ENCODE peak calls at places on chromosomes 11 and 22, in six cellular contexts. Y, A, Q, Z, R and X are unnamed samples.

GRCh38 chr22:46797355-46797754 is 34.9 kb downstream of the TBC1D22A start:
- DNase-seq in Y (peak; percentile 55), A (no peak), Q (peak; percentile 56), Z (peak; percentile 30), R (no peak), X (no peak)

GRCh38 chr22:47031628-47031915 is 269.1 kb downstream of the TBC1D22A start:
- DNase-seq in Y (no peak), A (no peak), Q (no peak), Z (no peak), R (no peak), X (no peak)

GRCh38 chr11:118051611-118052461 is 25.0 kb upstream of the TMPRSS4 start:
- DNase-seq in Y (no peak), A (no peak), Q (no peak), Z (no peak), R (no peak), X (no peak)

GRCh38 chr11:94897330-94897768 is 76.0 kb downstream of the CWC15 start:
- DNase-seq in Y (peak; percentile 45), A (peak; percentile 37), Q (peak; percentile 56), Z (peak; percentile 66), R (no peak), X (peak; percentile 56)

GRCh38 chr22:37896939-37897338 is 9.2 kb upstream of the MICALL1 start:
- DNase-seq in Y (no peak), A (no peak), Q (peak; percentile 51), Z (no peak), R (no peak), X (no peak)

GRCh38 chr22:37300551-37301017 is 18.3 kb downstream of the CYTH4 start:
- DNase-seq in Y (no peak), A (no peak), Q (no peak), Z (no peak), R (no peak), X (no peak)

GRCh38 chr11:72869845-72870244 is 55.6 kb downstream of the ATG16L2 start:
- DNase-seq in Y (no peak), A (no peak), Q (no peak), Z (no peak), R (no peak), X (no peak)

GRCh38 chr11:66230978-66231377 is 37.5 kb upstream of the RAB1B start:
- DNase-seq in Y (no peak), A (no peak), Q (no peak), Z (no peak), R (no peak), X (no peak)

GRCh38 chr11:83071641-83072591 is at the start of gene RAB30:
- DNase-seq in Y (peak; percentile 100), A (peak; percentile 98), Q (peak; percentile 100), Z (peak; percentile 100), R (peak; percentile 96), X (peak; percentile 99)

GRCh38 chr22:33076368-33076767 is 18.2 kb upstream of the SYN3 start:
- DNase-seq in Y (peak; percentile 7), A (peak; percentile 46), Q (peak; percentile 30), Z (peak; percentile 5), R (no peak), X (no peak)

GRCh38 chr11:118615996-118616395 is 8.6 kb downstream of the PHLDB1 start:
- DNase-seq in Y (no peak), A (no peak), Q (peak; percentile 77), Z (no peak), R (no peak), X (peak; percentile 58)

GRCh38 chr11:86816251-86816726 is 15.9 kb downstream of the PRSS23 start:
- DNase-seq in Y (peak; percentile 58), A (no peak), Q (no peak), Z (peak; percentile 92), R (no peak), X (no peak)

GRCh38 chr11:74820763-74821162 is 72.1 kb downstream of the RNF169 start:
- DNase-seq in Y (peak; percentile 99), A (no peak), Q (peak; percentile 40), Z (peak; percentile 83), R (no peak), X (no peak)

GRCh38 chr22:45627489-45628233 is 44.0 kb upstream of the ATXN10 start:
- DNase-seq in Y (no peak), A (no peak), Q (no peak), Z (peak; percentile 26), R (no peak), X (no peak)

GRCh38 chr22:30205281-30206115 is 41.1 kb downstream of the LIF start:
- DNase-seq in Y (peak; percentile 100), A (no peak), Q (peak; percentile 53), Z (peak; percentile 99), R (no peak), X (no peak)

GRCh38 chr11:123654566-123655081 is at the start of gene SCN3B:
- DNase-seq in Y (peak; percentile 61), A (peak; percentile 72), Q (peak; percentile 90), Z (peak; percentile 68), R (no peak), X (peak; percentile 89)

GRCh38 chr22:49632199-49633009 is 195.3 kb downstream of the BRD1 start:
- DNase-seq in Y (peak; percentile 28), A (peak; percentile 74), Q (peak; percentile 84), Z (peak; percentile 38), R (peak; percentile 39), X (peak; percentile 80)

GRCh38 chr22:41557401-41558240 is 3.2 kb upstream of the CSDC2 start:
- DNase-seq in Y (peak; percentile 94), A (no peak), Q (no peak), Z (peak; percentile 63), R (no peak), X (peak; percentile 58)

GRCh38 chr11:60783141-60783484 is 2.0 kb upstream of the MS4A10 start:
- DNase-seq in Y (no peak), A (no peak), Q (no peak), Z (no peak), R (no peak), X (no peak)

GRCh38 chr22:22558972-22559603 is at the start of gene PRAME:
- DNase-seq in Y (peak; percentile 13), A (peak; percentile 12), Q (peak; percentile 81), Z (peak; percentile 4), R (peak; percentile 34), X (peak; percentile 86)

GRCh38 chr22:36467042-36467810 is 14.2 kb downstream of the TXN2 start:
- DNase-seq in Y (peak; percentile 86), A (no peak), Q (no peak), Z (peak; percentile 87), R (no peak), X (no peak)

GRCh38 chr11:125313271-125314222 is 149.0 kb downstream of the PKNOX2 start:
- DNase-seq in Y (peak; percentile 65), A (no peak), Q (peak; percentile 57), Z (no peak), R (no peak), X (no peak)

GRCh38 chr22:49575703-49576081 is 252.0 kb downstream of the BRD1 start:
- DNase-seq in Y (no peak), A (no peak), Q (no peak), Z (no peak), R (no peak), X (peak; percentile 20)

GRCh38 chr11:92528051-92528450 is 303.4 kb downstream of the FAT3 start:
- DNase-seq in Y (peak; percentile 46), A (no peak), Q (no peak), Z (no peak), R (no peak), X (no peak)

GRCh38 chr11:69433741-69434140 is 47.7 kb upstream of the LINC01488 start:
- DNase-seq in Y (no peak), A (no peak), Q (no peak), Z (no peak), R (no peak), X (no peak)

GRCh38 chr22:44847892-44848291 is 95.5 kb downstream of the ARHGAP8 start:
- DNase-seq in Y (no peak), A (no peak), Q (no peak), Z (no peak), R (no peak), X (no peak)

GRCh38 chr11:46315033-46315738 is 32.1 kb upstream of the DGKZ start:
- DNase-seq in Y (peak; percentile 71), A (peak; percentile 77), Q (peak; percentile 96), Z (peak; percentile 87), R (peak; percentile 77), X (peak; percentile 93)

GRCh38 chr11:12079726-12080556 is 30.4 kb upstream of the MICAL2 start:
- DNase-seq in Y (peak; percentile 99), A (no peak), Q (peak; percentile 81), Z (peak; percentile 99), R (no peak), X (no peak)

GRCh38 chr11:123061403-123062157 is at the start of gene HSPA8:
- DNase-seq in Y (peak; percentile 52), A (peak; percentile 17), Q (peak; percentile 61), Z (peak; percentile 70), R (no peak), X (peak; percentile 32)

DNA sequence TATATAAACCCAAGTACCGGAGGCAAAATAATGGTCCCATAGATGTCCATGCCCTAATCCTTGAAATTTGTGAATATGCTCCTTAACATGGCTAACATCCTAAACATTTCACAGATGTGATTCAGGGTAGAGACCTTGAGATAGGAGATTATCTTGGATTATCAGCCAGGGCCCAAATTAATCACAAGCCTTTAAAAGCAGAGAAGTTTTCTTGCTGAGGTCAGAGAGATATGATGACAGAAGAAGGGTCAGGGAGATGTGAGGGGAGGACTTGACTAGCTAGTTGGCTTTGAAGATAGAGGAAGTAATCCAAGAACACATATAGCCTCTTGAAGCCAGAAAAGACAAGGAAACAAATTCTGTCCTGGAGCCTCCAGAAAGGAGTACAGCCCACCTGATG is 19.1 kb upstream of the FDX1 start:
- DNase-seq in Y (no peak), A (no peak), Q (no peak), Z (no peak), R (no peak), X (no peak)
- H2BK15ac ChIP-seq in Y (no peak overlapping the region), A (no peak overlapping the region), Q (no peak overlapping the region), Z (no peak overlapping the region), R (no peak overlapping the region), X (no peak overlapping the region)

GRCh38 chr22:25282346-25282670 is 62.9 kb downstream of the CRYBB2 start:
- DNase-seq in Y (no peak), A (peak; percentile 12), Q (peak; percentile 30), Z (no peak), R (no peak), X (no peak)
- H2BK120ac ChIP-seq in Y (no peak overlapping the region), A (no peak overlapping the region), Q (no peak overlapping the region), Z (no peak overlapping the region), R (no peak overlapping the region), X (no peak overlapping the region)

GRCh38 chr11:134377876-134378275 is 34.2 kb downstream of the B3GAT1 start:
- DNase-seq in Y (no peak), A (no peak), Q (no peak), Z (no peak), R (no peak), X (no peak)
- H2BK15ac ChIP-seq in Y (no peak overlapping the region), A (no peak overlapping the region), Q (no peak overlapping the region), Z (no peak overlapping the region), R (no peak overlapping the region), X (no peak overlapping the region)

DNA sequence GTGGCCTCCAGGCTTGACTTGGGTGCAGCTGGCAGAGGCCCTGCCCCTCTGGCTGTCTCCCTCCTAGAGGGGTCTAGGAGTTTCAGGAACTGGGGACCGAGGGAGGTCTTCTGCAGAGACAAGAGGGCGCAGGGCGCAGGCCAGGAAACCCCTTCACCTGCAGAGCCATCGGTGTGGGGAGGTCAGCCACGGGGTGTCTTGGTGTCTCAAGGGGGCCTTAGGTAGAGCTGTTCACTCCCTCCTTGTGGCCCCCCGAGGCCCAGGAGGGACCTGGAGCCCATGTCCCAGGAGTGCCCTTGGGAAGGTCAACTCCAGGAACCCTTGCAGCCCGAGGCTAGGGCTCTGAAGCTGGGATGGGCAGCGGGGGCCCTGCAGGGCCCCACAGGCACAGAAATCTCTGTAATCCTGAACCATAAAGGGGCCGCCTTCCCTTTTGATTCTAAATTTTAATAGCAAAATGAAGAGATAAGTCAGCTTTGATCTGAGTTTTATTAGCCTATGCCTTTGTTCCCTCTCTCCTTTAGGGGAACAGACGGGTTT is 31.4 kb upstream of the TH start:
- DNase-seq in Y (no peak), A (no peak), Q (no peak), Z (no peak), R (no peak), X (no peak)
- H2BK120ac ChIP-seq in Y (no peak overlapping the region), A (no peak overlapping the region), Q (no peak overlapping the region), Z (no peak overlapping the region), R (no peak overlapping the region), X (no peak overlapping the region)